ENCODE peak calls at places on chromosome 15, in six cellular contexts. F is HCT116, K is PC-3, L is GM23248, O is MM.1S, W is SK-N-SH. C is an unnamed sample.

GRCh38 chr15:66401130-66402021 is 14.7 kb downstream of the MAP2K1 start:
- DNase-seq in F (no peak), K (peak), L (peak), O (no peak), W (no peak), C (peak)

GRCh38 chr15:47124430-47125102 is 592.7 kb upstream of the SEMA6D start:
- DNase-seq in F (no peak), K (no peak), L (no peak), O (no peak), W (no peak), C (no peak)

GRCh38 chr15:71271327-71271726 is 156.1 kb downstream of the THSD4 start:
- DNase-seq in F (no peak), K (no peak), L (no peak), O (no peak), W (no peak), C (no peak)

GRCh38 chr15:94792166-94792565 is 560.8 kb downstream of the MCTP2 start:
- DNase-seq in F (no peak), K (peak), L (no peak), O (no peak), W (no peak), C (no peak)

GRCh38 chr15:77412972-77413371 is 6.9 kb downstream of the PEAK1 start:
- DNase-seq in F (no peak), K (no peak), L (no peak), O (no peak), W (no peak), C (no peak)

GRCh38 chr15:31235298-31236183 is 91.1 kb upstream of the KLF13 start:
- DNase-seq in F (no peak), K (no peak), L (peak), O (no peak), W (peak), C (no peak)

GRCh38 chr15:96047255-96047931 is 283.1 kb upstream of the NR2F2 start:
- DNase-seq in F (no peak), K (no peak), L (peak), O (no peak), W (no peak), C (no peak)

GRCh38 chr15:90539789-90540188 is 10.1 kb downstream of the CRTC3 start:
- DNase-seq in F (no peak), K (no peak), L (no peak), O (no peak), W (no peak), C (no peak)

GRCh38 chr15:90062023-90062728 is 40.1 kb downstream of the IDH2 start:
- DNase-seq in F (no peak), K (peak), L (no peak), O (no peak), W (no peak), C (peak)

GRCh38 chr15:53193149-53193548 is 403.0 kb upstream of the ONECUT1 start:
- DNase-seq in F (no peak), K (peak), L (peak), O (peak), W (no peak), C (peak)

GRCh38 chr15:40340740-40341400 is at the start of gene CCDC9B:
- DNase-seq in F (peak), K (peak), L (peak), O (no peak), W (peak), C (peak)

GRCh38 chr15:53910236-53910849 is 67.9 kb upstream of the UNC13C start:
- DNase-seq in F (no peak), K (peak), L (no peak), O (no peak), W (no peak), C (no peak)

GRCh38 chr15:38252481-38253311 is at the start of gene SPRED1:
- DNase-seq in F (no peak), K (peak), L (peak), O (peak), W (peak), C (peak)

GRCh38 chr15:48596841-48597240 is 48.7 kb downstream of the FBN1 start:
- DNase-seq in F (no peak), K (no peak), L (no peak), O (no peak), W (no peak), C (no peak)

GRCh38 chr15:36356978-36357582 is 222.3 kb upstream of the CDIN1 start:
- DNase-seq in F (no peak), K (no peak), L (peak), O (no peak), W (peak), C (no peak)

GRCh38 chr15:60787737-60788513 is 309.0 kb upstream of the ICE2 start:
- DNase-seq in F (no peak), K (peak), L (peak), O (no peak), W (no peak), C (no peak)

GRCh38 chr15:45449878-45450277 is 71.5 kb upstream of the GATM start:
- DNase-seq in F (no peak), K (peak), L (no peak), O (peak), W (no peak), C (no peak)

GRCh38 chr15:39267685-39268084 is 313.2 kb upstream of the THBS1 start:
- DNase-seq in F (no peak), K (no peak), L (no peak), O (peak), W (no peak), C (no peak)

GRCh38 chr15:65611888-65612615 is 1.1 kb upstream of the INTS14 start:
- DNase-seq in F (no peak), K (no peak), L (peak), O (no peak), W (no peak), C (peak)

GRCh38 chr15:59307164-59307535 is 65.5 kb downstream of the MYO1E start:
- DNase-seq in F (no peak), K (no peak), L (no peak), O (no peak), W (no peak), C (no peak)

GRCh38 chr15:98421419-98422085 is 226.8 kb upstream of the IGF1R start:
- DNase-seq in F (peak), K (peak), L (peak), O (peak), W (peak), C (peak)

GRCh38 chr15:70584838-70585706 is 178.3 kb downstream of the UACA start:
- DNase-seq in F (peak), K (peak), L (no peak), O (no peak), W (peak), C (peak)

GRCh38 chr15:69729167-69729748 is 276.6 kb downstream of the RPLP1 start:
- DNase-seq in F (peak), K (peak), L (peak), O (peak), W (peak), C (peak)

GRCh38 chr15:47820780-47821319 is 103.5 kb downstream of the SEMA6D start:
- DNase-seq in F (no peak), K (no peak), L (peak), O (no peak), W (no peak), C (no peak)

GRCh38 chr15:63794271-63794670 is 39.5 kb downstream of the HERC1 start:
- DNase-seq in F (no peak), K (no peak), L (no peak), O (no peak), W (no peak), C (no peak)

GRCh38 chr15:57592426-57592825 is 722 bp downstream of the MYZAP start:
- DNase-seq in F (no peak), K (no peak), L (no peak), O (no peak), W (peak), C (no peak)

GRCh38 chr15:93047621-93048425 is 41.2 kb downstream of the RGMA start:
- DNase-seq in F (no peak), K (no peak), L (no peak), O (peak), W (no peak), C (no peak)

GRCh38 chr15:28921925-28922711 is 36.3 kb downstream of the APBA2 start:
- DNase-seq in F (no peak), K (no peak), L (no peak), O (no peak), W (no peak), C (peak)

GRCh38 chr15:28919679-28920655 is 34.2 kb downstream of the APBA2 start:
- DNase-seq in F (no peak), K (no peak), L (no peak), O (no peak), W (no peak), C (no peak)

GRCh38 chr15:28921336-28921735 is 35.6 kb downstream of the APBA2 start:
- DNase-seq in F (no peak), K (no peak), L (no peak), O (peak), W (no peak), C (no peak)

GRCh38 chr15:28919201-28919627 is 33.4 kb downstream of the APBA2 start:
- DNase-seq in F (no peak), K (peak), L (no peak), O (no peak), W (no peak), C (no peak)

GRCh38 chr15:28920781-28921331 is 35.1 kb downstream of the APBA2 start:
- DNase-seq in F (no peak), K (no peak), L (no peak), O (peak), W (no peak), C (no peak)
- H3K4me3 ChIP-seq in F (no peak), K (no peak), L (no peak), O (no peak), W (no peak), C (no peak)

GRCh38 chr15:42728562-42728961 is 8.4 kb downstream of the CDAN1 start:
- DNase-seq in F (no peak), K (no peak), L (no peak), O (no peak), W (peak), C (no peak)
- H3K9ac ChIP-seq in F (no peak), K (no peak), L (no peak), O (no peak), W (no peak), C (no peak)

GRCh38 chr15:74892931-74893330 is 3.1 kb downstream of the MPI start:
- DNase-seq in F (no peak), K (no peak), L (no peak), O (no peak), W (no peak), C (no peak)
- TF ChIP-seq EZH2phosphoT487 in F (no peak), K (no peak), L (no peak), O (no peak), W (no peak), C (no peak)

DNA sequence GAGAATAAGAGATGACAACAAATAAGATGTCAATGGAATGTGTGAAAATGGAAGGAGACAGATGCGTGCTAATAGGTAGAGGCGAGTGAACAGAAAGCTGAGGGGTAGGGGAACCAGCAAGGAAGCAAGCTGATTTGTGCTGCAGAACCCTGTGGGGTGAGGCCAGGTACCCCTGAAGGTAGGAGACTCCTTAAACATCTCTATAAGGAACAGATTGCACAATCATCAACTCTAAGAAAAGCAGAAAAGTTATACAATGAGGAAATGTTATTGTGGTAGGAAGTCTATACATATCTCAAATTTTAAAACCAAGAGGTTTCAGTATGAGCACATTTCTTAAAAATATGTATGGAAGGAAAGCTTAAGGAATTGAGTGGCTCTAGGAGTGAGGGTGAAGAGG is 315.0 kb upstream of the TPM1 start:
- DNase-seq in F (no peak), K (no peak), L (no peak), O (no peak), W (no peak), C (no peak)
- H3K4me3 ChIP-seq in F (no peak), K (no peak), L (no peak), O (no peak), W (no peak), C (no peak)

GRCh38 chr15:68129072-68129471 is 75.0 kb downstream of the PIAS1 start:
- DNase-seq in F (no peak), K (no peak), L (no peak), O (no peak), W (no peak), C (no peak)

GRCh38 chr15:68124700-68125099 is 70.6 kb downstream of the PIAS1 start:
- DNase-seq in F (no peak), K (no peak), L (no peak), O (no peak), W (no peak), C (no peak)

GRCh38 chr15:68130851-68131250 is 74.3 kb downstream of the CALML4 start:
- DNase-seq in F (no peak), K (no peak), L (no peak), O (no peak), W (no peak), C (no peak)

GRCh38 chr15:68126415-68126814 is 72.3 kb downstream of the PIAS1 start:
- DNase-seq in F (no peak), K (no peak), L (peak), O (no peak), W (no peak), C (no peak)
- H3K9ac ChIP-seq in F (no peak), K (no peak), L (no peak), O (no peak), W (no peak), C (no peak)

DNA sequence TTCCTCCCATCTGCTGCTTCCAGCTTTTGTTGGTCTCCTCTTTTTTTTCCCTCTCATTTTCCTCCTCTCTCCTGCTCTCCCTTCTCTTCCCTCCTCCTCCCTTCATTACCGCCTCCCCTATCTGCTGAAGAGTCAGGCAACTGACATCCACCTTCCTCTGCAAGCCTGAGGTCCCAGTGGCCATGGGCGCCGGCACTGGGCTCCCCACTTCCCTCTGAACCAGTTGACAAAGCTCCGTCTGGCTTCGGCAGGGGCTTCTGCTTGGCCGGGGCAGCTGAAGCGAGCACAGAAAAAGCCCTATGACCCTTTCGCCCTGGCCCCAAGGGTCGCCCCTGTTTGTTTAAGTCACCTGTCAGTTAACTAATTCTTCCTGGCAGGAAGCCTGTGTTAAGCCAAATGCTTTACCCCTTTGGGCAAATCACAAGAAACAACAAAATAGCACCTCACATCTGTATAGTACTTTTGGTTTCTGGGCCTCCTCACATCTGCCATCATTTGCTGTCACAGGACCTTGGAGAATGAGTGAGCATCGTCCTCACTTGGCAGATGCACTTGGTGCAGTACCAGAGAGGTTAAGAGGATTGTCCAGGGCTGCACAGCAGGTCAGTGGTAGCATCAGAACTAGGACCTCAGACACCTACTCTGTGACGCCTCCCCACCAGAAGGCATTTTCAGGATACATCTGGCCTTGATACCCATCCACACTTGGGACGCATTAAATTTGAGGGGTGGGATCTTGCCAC is 27.7 kb downstream of the ITGA11 start:
- DNase-seq in F (no peak), K (no peak), L (no peak), O (no peak), W (no peak), C (no peak)
- TF ChIP-seq EZH2phosphoT487 in F (no peak), K (no peak), L (no peak), O (no peak), W (no peak), C (no peak)

GRCh38 chr15:62054979-62055378 is 5.3 kb downstream of the VPS13C start:
- DNase-seq in F (no peak), K (no peak), L (no peak), O (no peak), W (no peak), C (no peak)
- H3K4me3 ChIP-seq in F (no peak), K (no peak), L (no peak), O (no peak), W (no peak), C (no peak)